ENCODE peak calls at places on chromosomes 5 and 9, in ten cellular contexts. V is choroid plexus epithelial cell, O is right lobe of liver, A is upper lobe of right lung, W is PC-3, Q is cardiac muscle cell, K is left ventricle myocardium inferior, X is uterus, D is psoas muscle, C is HL-60. J is an unnamed sample.

GRCh38 chr9:94168203-94169000 is 84.1 kb downstream of the PTPDC1 start:
- DNase-seq in V (peak), X (no peak), C (no peak), A (no peak), W (no peak), O (no peak), Q (no peak), D (no peak), K (no peak), J (no peak)

GRCh38 chr9:16281707-16282106 is 588.8 kb downstream of the BNC2 start:
- DNase-seq in Q (no peak), C (no peak), X (no peak), O (no peak), V (no peak), W (peak), K (no peak), D (no peak), A (no peak), J (no peak)

GRCh38 chr5:158754018-158754514 is 345.6 kb downstream of the EBF1 start:
- DNase-seq in X (no peak), K (no peak), Q (no peak), O (no peak), V (peak), C (no peak), D (no peak), A (no peak), W (peak), J (no peak)

GRCh38 chr5:89471556-89471955 is 588.6 kb upstream of the MEF2C start:
- DNase-seq in D (no peak), K (no peak), Q (no peak), X (no peak), O (no peak), W (no peak), A (no peak), C (no peak), V (peak), J (no peak)

GRCh38 chr9:91844170-91844569 is 105.9 kb downstream of the ROR2 start:
- DNase-seq in A (no peak), V (no peak), X (no peak), K (peak), W (no peak), Q (no peak), D (peak), O (no peak), C (peak), J (no peak)

GRCh38 chr5:140806834-140807775 is at the start of gene PCDHA4:
- DNase-seq in K (no peak), C (no peak), X (peak), W (peak), D (peak), V (peak), O (no peak), A (peak), Q (peak), J (peak)

GRCh38 chr5:77638763-77639451 is 394 bp upstream of the OTP start:
- DNase-seq in V (no peak), C (no peak), O (no peak), K (no peak), W (no peak), Q (peak), X (no peak), D (no peak), A (no peak), J (no peak)

GRCh38 chr5:137034764-137035479 is 464.2 kb downstream of the SPOCK1 start:
- DNase-seq in V (no peak), D (no peak), C (no peak), Q (no peak), W (no peak), X (no peak), O (no peak), A (no peak), K (no peak), J (no peak)

GRCh38 chr5:111013011-111013410 is 58.5 kb upstream of the TSLP start:
- DNase-seq in D (no peak), C (no peak), V (peak), K (no peak), O (no peak), A (no peak), X (no peak), W (peak), Q (no peak), J (no peak)

GRCh38 chr9:97900738-97901565 is 21.3 kb downstream of the TRMO start:
- DNase-seq in X (peak), O (no peak), V (peak), Q (peak), D (no peak), W (peak), C (peak), A (no peak), K (no peak), J (no peak)

GRCh38 chr5:88688981-88689661 is 193.9 kb downstream of the MEF2C start:
- DNase-seq in Q (no peak), O (no peak), A (no peak), D (no peak), V (no peak), X (no peak), C (no peak), W (no peak), K (no peak), J (no peak)

GRCh38 chr5:51495672-51496071 is 112.4 kb downstream of the ISL1 start:
- DNase-seq in W (peak), K (no peak), Q (no peak), X (no peak), V (peak), C (no peak), D (no peak), A (no peak), O (no peak), J (no peak)

GRCh38 chr5:131950706-131951105 is 5.2 kb upstream of the MEIKIN start:
- DNase-seq in C (no peak), A (no peak), X (no peak), V (no peak), D (no peak), O (no peak), K (no peak), W (no peak), Q (no peak), J (no peak)

GRCh38 chr5:112594941-112595340 is 142.7 kb upstream of the APC start:
- DNase-seq in X (no peak), A (no peak), Q (no peak), C (no peak), W (no peak), V (no peak), O (no peak), K (no peak), D (no peak), J (no peak)

GRCh38 chr9:122777935-122778671 is 10.6 kb upstream of the OR5C1 start:
- DNase-seq in V (peak), Q (no peak), D (no peak), X (no peak), A (no peak), O (no peak), W (peak), C (no peak), K (no peak), J (no peak)

GRCh38 chr5:147519380-147519779 is 9.5 kb upstream of the DPYSL3 start:
- DNase-seq in V (no peak), W (no peak), Q (no peak), X (no peak), C (no peak), K (no peak), A (no peak), D (no peak), O (no peak), J (no peak)

GRCh38 chr5:156021866-156022265 is 305.1 kb upstream of the SGCD start:
- DNase-seq in C (no peak), Q (no peak), X (no peak), W (no peak), K (no peak), A (no peak), D (no peak), O (no peak), V (no peak), J (no peak)

GRCh38 chr9:110880123-110880522 is 158.1 kb downstream of the LPAR1 start:
- DNase-seq in K (no peak), D (no peak), O (no peak), V (peak), A (no peak), X (no peak), C (no peak), W (no peak), Q (no peak), J (no peak)

GRCh38 chr9:74277532-74277931 is 219.6 kb upstream of the RORB start:
- DNase-seq in A (no peak), D (no peak), W (no peak), C (no peak), Q (no peak), O (no peak), V (no peak), X (no peak), K (no peak), J (no peak)

GRCh38 chr9:68740561-68740960 is 35.5 kb downstream of the PIP5K1B start:
- DNase-seq in O (no peak), X (no peak), K (no peak), C (no peak), Q (no peak), A (no peak), V (no peak), W (peak), D (no peak), J (no peak)

GRCh38 chr5:173463207-173463606 is 135.0 kb upstream of the STC2 start:
- DNase-seq in W (no peak), A (no peak), D (no peak), C (no peak), O (no peak), K (no peak), X (no peak), Q (no peak), V (no peak), J (no peak)

GRCh38 chr9:1490341-1491115 is 440.4 kb downstream of the DMRT2 start:
- DNase-seq in D (no peak), W (peak), A (no peak), K (no peak), X (no peak), V (no peak), C (no peak), O (no peak), Q (no peak), J (no peak)

GRCh38 chr9:92837191-92837590 is 40.6 kb downstream of the ZNF484 start:
- DNase-seq in X (no peak), O (no peak), K (no peak), A (no peak), V (no peak), W (no peak), C (no peak), D (no peak), Q (no peak), J (no peak)

GRCh38 chr9:114777841-114778240 is 28.0 kb downstream of the TNFSF15 start:
- DNase-seq in X (no peak), V (peak), C (no peak), D (no peak), K (no peak), W (no peak), A (no peak), Q (no peak), O (no peak), J (no peak)

GRCh38 chr9:100601216-100601615 is 23.3 kb downstream of the CAVIN4 start:
- DNase-seq in C (peak), V (peak), K (no peak), Q (peak), W (peak), D (no peak), A (no peak), X (no peak), O (peak), J (no peak)

GRCh38 chr5:150000990-150001659 is 586 bp downstream of the HMGXB3 start:
- DNase-seq in X (no peak), W (peak), V (peak), D (peak), O (peak), C (peak), Q (peak), A (peak), K (peak), J (peak)

GRCh38 chr9:121783523-121784507 is 132.4 kb downstream of the DAB2IP start:
- DNase-seq in W (no peak), A (peak), X (peak), Q (no peak), V (no peak), O (no peak), C (no peak), K (no peak), D (no peak), J (no peak)

GRCh38 chr5:10352404-10353240 is 873 bp upstream of the MARCHF6 start:
- DNase-seq in V (peak), C (peak), D (no peak), A (no peak), O (no peak), W (peak), K (no peak), Q (peak), X (no peak), J (no peak)

GRCh38 chr5:139021346-139021745 is 146.2 kb upstream of the LRRTM2 start:
- DNase-seq in X (no peak), K (no peak), W (no peak), A (no peak), Q (no peak), D (no peak), C (no peak), O (no peak), V (no peak), J (no peak)

GRCh38 chr5:150286820-150287219 is 2.8 kb downstream of the CAMK2A start:
- DNase-seq in C (no peak), V (no peak), W (peak), A (no peak), X (no peak), O (peak), D (no peak), K (no peak), Q (peak), J (no peak)

GRCh38 chr5:146059349-146060220 is 45.8 kb downstream of the PLAC8L1 start:
- DNase-seq in D (no peak), K (peak), X (no peak), C (no peak), O (no peak), Q (peak), V (peak), A (no peak), W (no peak), J (no peak)

GRCh38 chr5:141881886-141882285 is 3.7 kb upstream of the PCDH1 start:
- DNase-seq in K (no peak), Q (no peak), V (no peak), C (no peak), D (no peak), W (no peak), O (no peak), X (no peak), A (no peak), J (no peak)

GRCh38 chr5:111106320-111106948 is 14.3 kb downstream of the WDR36 start:
- DNase-seq in X (no peak), V (no peak), A (no peak), W (no peak), K (no peak), O (no peak), Q (no peak), C (no peak), D (no peak), J (no peak)

GRCh38 chr5:61407706-61408105 is 75.6 kb downstream of the ZSWIM6 start:
- DNase-seq in Q (no peak), C (no peak), V (no peak), D (no peak), X (no peak), A (no peak), W (no peak), O (no peak), K (no peak), J (no peak)

GRCh38 chr5:134651531-134651930 is 2.9 kb downstream of the SEC24A start:
- DNase-seq in W (no peak), K (no peak), D (no peak), X (no peak), C (no peak), O (no peak), V (no peak), A (no peak), Q (no peak), J (no peak)

GRCh38 chr5:124193371-124193789 is 553.1 kb downstream of the ZNF608 start:
- DNase-seq in W (peak), D (no peak), V (peak), K (no peak), Q (no peak), C (no peak), O (no peak), X (no peak), A (no peak), J (no peak)
- H3K4me3 ChIP-seq in W (no peak), D (no peak), V (no peak), K (no peak), Q (no peak), C (no peak), O (no peak), X (no peak), A (no peak), J (no peak)

GRCh38 chr9:79425840-79426239 is 145.9 kb upstream of the TLE4 start:
- DNase-seq in D (no peak), C (no peak), K (no peak), V (no peak), O (no peak), X (no peak), W (no peak), Q (no peak), A (no peak), J (no peak)

GRCh38 chr9:79432485-79432884 is 139.3 kb upstream of the TLE4 start:
- DNase-seq in V (no peak), W (peak), O (no peak), Q (no peak), D (no peak), C (no peak), A (no peak), K (no peak), X (no peak), J (no peak)

GRCh38 chr9:79428422-79428821 is 143.3 kb upstream of the TLE4 start:
- DNase-seq in Q (no peak), K (no peak), X (no peak), W (no peak), C (no peak), V (peak), O (no peak), A (no peak), D (no peak), J (no peak)

GRCh38 chr9:79430599-79430998 is 141.2 kb upstream of the TLE4 start:
- DNase-seq in Q (no peak), V (no peak), A (no peak), C (no peak), X (no peak), O (no peak), K (no peak), W (no peak), D (no peak), J (no peak)

DNA sequence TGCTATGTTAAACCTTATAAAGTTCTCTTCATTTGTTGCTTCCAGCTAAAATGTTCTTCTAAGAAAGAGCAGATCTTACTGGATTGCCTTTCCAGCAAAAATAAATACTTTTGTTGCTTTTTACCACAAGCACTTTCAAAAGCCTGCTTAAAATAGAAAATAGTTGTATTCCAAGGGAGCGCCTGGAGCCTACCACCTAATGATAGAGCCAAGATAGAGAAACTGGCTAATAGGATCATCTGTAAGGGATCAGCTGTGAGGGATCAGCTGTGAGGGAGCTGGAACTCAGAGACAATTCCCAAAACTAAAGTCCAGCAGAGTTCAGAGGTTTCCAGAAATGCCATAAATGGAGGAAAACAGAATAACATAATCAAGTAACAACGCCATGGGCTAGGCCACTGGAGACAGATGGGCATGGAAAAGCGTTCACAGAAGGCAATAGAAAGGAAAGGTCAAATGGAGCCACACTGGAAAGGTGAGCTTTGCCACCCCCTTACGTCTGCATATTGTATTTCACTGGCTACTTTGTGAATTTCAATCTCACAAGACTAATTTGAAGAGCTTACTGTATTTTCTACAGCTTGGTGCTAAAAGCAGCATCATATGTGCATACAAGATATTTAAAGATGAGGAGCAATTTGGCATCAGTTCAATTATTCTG is 140.6 kb upstream of the TLE4 start:
- DNase-seq in V (no peak), Q (no peak), A (no peak), W (peak), K (no peak), D (no peak), X (no peak), C (no peak), O (no peak), J (no peak)
- TF ChIP-seq CTCF in V (no peak), Q (no peak), A (no peak), W (peak), K (no peak), D (no peak), X (no peak), C (no peak), O (no peak), J (no peak)

DNA sequence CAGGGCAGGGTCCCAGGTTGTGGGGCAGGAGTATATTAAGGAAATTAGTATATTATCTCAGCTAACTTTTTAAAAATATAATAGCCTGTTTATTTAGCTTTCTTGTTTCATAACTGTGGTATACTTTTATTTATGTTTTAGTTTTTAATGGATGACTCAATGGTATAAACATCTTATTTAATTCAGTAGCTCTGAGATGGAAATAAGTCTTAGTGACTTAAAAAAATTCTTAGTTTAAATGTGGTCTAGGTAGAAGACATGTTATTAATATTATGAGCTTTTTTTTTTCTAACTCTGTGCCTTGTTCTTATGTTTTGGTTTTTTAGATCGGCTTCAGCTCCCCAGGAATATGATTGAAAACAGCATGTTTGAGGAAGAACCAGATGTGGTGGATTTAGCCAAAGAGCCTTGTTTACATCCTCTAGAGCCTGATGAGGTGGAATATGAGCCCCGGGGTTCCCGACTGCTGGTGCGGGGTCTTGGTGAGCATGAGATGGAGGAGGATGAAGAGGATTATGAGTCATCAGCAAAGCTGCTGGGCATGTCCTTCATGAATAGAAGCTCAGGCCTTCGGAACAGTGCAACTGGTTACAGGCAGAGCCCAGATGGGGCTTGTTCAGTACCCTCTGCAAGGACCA is 43.1 kb downstream of the LNPEP start:
- DNase-seq in Q (no peak), K (no peak), A (no peak), D (no peak), X (no peak), V (peak), W (no peak), O (no peak), C (no peak), J (no peak)
- H3K4me3 ChIP-seq in Q (no peak), K (no peak), A (no peak), D (no peak), X (no peak), V (no peak), W (no peak), O (no peak), C (no peak), J (no peak)

DNA sequence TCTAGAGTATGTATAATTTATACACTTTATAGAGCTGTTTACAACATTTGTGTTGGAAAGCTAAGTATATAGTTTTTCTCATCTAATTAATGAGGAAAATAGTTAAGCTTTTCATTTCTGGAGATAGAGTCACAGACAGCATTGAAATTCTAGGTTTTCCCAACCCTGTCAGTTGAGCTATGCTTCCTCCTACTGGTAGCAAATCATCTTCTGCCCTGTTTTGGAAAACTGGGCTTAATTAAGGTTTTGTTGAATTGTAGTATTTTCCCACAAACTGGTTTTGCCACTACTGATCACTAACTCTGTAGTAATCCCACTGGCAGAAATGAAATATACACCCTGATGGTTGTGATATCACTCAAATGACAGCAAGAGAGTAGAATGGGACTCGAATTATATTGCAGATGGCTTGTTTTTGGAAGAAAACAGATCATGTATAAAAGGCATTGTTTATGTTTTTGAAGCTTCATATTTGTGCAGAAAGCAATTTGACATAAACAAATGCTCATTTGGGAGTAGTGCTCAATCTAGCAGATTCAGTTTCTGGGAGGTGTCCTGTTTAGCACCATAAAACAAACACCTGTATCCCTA is 46.6 kb downstream of the CD180 start:
- DNase-seq in W (peak), C (no peak), O (no peak), A (no peak), X (no peak), D (no peak), Q (no peak), K (no peak), V (peak), J (no peak)
- TF ChIP-seq CTCF in W (peak), C (no peak), O (peak), A (peak), X (peak), D (no peak), Q (peak), K (peak), V (peak), J (no peak)

GRCh38 chr9:136587145-136587943 is 41.5 kb upstream of the NOTCH1 start:
- DNase-seq in C (peak), V (peak), D (peak), O (peak), K (peak), X (peak), A (peak), Q (peak), W (no peak), J (no peak)
- H3K4me3 ChIP-seq in C (peak), V (no peak), D (peak), O (no peak), K (peak), X (no peak), A (no peak), Q (no peak), W (no peak), J (no peak)

J was measured in pancreas.